ENCODE peak calls at places on chromosome 7, in nine cellular contexts. One of them, this sample, is unnamed.

GRCh38 chr7:43033369-43033768 is 79.1 kb upstream of the HECW1 start:
- DNase-seq in Kasumi-1: no peak
- DNase-seq in sigmoid colon: no peak
- DNase-seq in RPMI8226: no peak
- DNase-seq in neural crest cell: no peak
- DNase-seq in spleen: no peak
- DNase-seq in naive thymus-derived CD8-positive, alpha-beta T cell: no peak
- DNase-seq in activated T-helper 1 cell treated with anti-CD3 and anti-CD28 coated beads, Interleukin-12 subunit alpha, Interleukin-12 subunit beta, Interleukin-2, Interleukin-4 antibody, amounts not matched to agents 30 ng/mL and 10 ng/mL and 1 ng/mL, durations not matched to agents 14 hours and 24 hours and 36 hours: no peak
- DNase-seq in colonic mucosa: no peak
- DNase-seq in this sample: no peak

GRCh38 chr7:30433082-30433481 is 45.5 kb downstream of the NOD1 start:
- DNase-seq in sigmoid colon: peak
- DNase-seq in colonic mucosa: peak
- DNase-seq in activated T-helper 1 cell treated with anti-CD3 and anti-CD28 coated beads, Interleukin-12 subunit alpha, Interleukin-12 subunit beta, Interleukin-2, Interleukin-4 antibody, amounts not matched to agents 30 ng/mL and 10 ng/mL and 1 ng/mL, durations not matched to agents 14 hours and 24 hours and 36 hours: no peak
- DNase-seq in naive thymus-derived CD8-positive, alpha-beta T cell: no peak
- DNase-seq in neural crest cell: no peak
- DNase-seq in RPMI8226: peak
- DNase-seq in Kasumi-1: peak
- DNase-seq in spleen: no peak
- DNase-seq in this sample: no peak

GRCh38 chr7:82755705-82756551 is 312.4 kb upstream of the CACNA2D1 start:
- DNase-seq in colonic mucosa: no peak
- DNase-seq in spleen: no peak
- DNase-seq in neural crest cell: no peak
- DNase-seq in Kasumi-1: no peak
- DNase-seq in RPMI8226: no peak
- DNase-seq in sigmoid colon: no peak
- DNase-seq in activated T-helper 1 cell treated with anti-CD3 and anti-CD28 coated beads, Interleukin-12 subunit alpha, Interleukin-12 subunit beta, Interleukin-2, Interleukin-4 antibody, amounts not matched to agents 30 ng/mL and 10 ng/mL and 1 ng/mL, durations not matched to agents 14 hours and 24 hours and 36 hours: no peak
- DNase-seq in naive thymus-derived CD8-positive, alpha-beta T cell: no peak
- DNase-seq in this sample: no peak

GRCh38 chr7:73429218-73429617 is 4.4 kb upstream of the FZD9 start:
- DNase-seq in naive thymus-derived CD8-positive, alpha-beta T cell: no peak
- DNase-seq in RPMI8226: no peak
- DNase-seq in Kasumi-1: no peak
- DNase-seq in spleen: peak
- DNase-seq in sigmoid colon: no peak
- DNase-seq in neural crest cell: peak
- DNase-seq in activated T-helper 1 cell treated with anti-CD3 and anti-CD28 coated beads, Interleukin-12 subunit alpha, Interleukin-12 subunit beta, Interleukin-2, Interleukin-4 antibody, amounts not matched to agents 30 ng/mL and 10 ng/mL and 1 ng/mL, durations not matched to agents 14 hours and 24 hours and 36 hours: no peak
- DNase-seq in colonic mucosa: no peak
- DNase-seq in this sample: no peak

GRCh38 chr7:78649976-78650375 is 803.5 kb downstream of the MAGI2 start:
- DNase-seq in neural crest cell: no peak
- DNase-seq in spleen: no peak
- DNase-seq in activated T-helper 1 cell treated with anti-CD3 and anti-CD28 coated beads, Interleukin-12 subunit alpha, Interleukin-12 subunit beta, Interleukin-2, Interleukin-4 antibody, amounts not matched to agents 30 ng/mL and 10 ng/mL and 1 ng/mL, durations not matched to agents 14 hours and 24 hours and 36 hours: no peak
- DNase-seq in RPMI8226: no peak
- DNase-seq in sigmoid colon: no peak
- DNase-seq in colonic mucosa: no peak
- DNase-seq in Kasumi-1: no peak
- DNase-seq in naive thymus-derived CD8-positive, alpha-beta T cell: no peak
- DNase-seq in this sample: no peak

GRCh38 chr7:92777993-92778392 is 58.4 kb downstream of the CDK6 start:
- DNase-seq in sigmoid colon: no peak
- DNase-seq in naive thymus-derived CD8-positive, alpha-beta T cell: no peak
- DNase-seq in activated T-helper 1 cell treated with anti-CD3 and anti-CD28 coated beads, Interleukin-12 subunit alpha, Interleukin-12 subunit beta, Interleukin-2, Interleukin-4 antibody, amounts not matched to agents 30 ng/mL and 10 ng/mL and 1 ng/mL, durations not matched to agents 14 hours and 24 hours and 36 hours: no peak
- DNase-seq in Kasumi-1: no peak
- DNase-seq in RPMI8226: no peak
- DNase-seq in spleen: no peak
- DNase-seq in neural crest cell: no peak
- DNase-seq in colonic mucosa: no peak
- DNase-seq in this sample: no peak

GRCh38 chr7:42170724-42171123 is 66.3 kb downstream of the GLI3 start:
- DNase-seq in sigmoid colon: no peak
- DNase-seq in naive thymus-derived CD8-positive, alpha-beta T cell: no peak
- DNase-seq in neural crest cell: no peak
- DNase-seq in colonic mucosa: no peak
- DNase-seq in activated T-helper 1 cell treated with anti-CD3 and anti-CD28 coated beads, Interleukin-12 subunit alpha, Interleukin-12 subunit beta, Interleukin-2, Interleukin-4 antibody, amounts not matched to agents 30 ng/mL and 10 ng/mL and 1 ng/mL, durations not matched to agents 14 hours and 24 hours and 36 hours: no peak
- DNase-seq in Kasumi-1: no peak
- DNase-seq in RPMI8226: no peak
- DNase-seq in spleen: no peak
- DNase-seq in this sample: no peak

GRCh38 chr7:27145167-27145883 is 1.8 kb upstream of the HOXA5 start:
- DNase-seq in neural crest cell: no peak
- DNase-seq in naive thymus-derived CD8-positive, alpha-beta T cell: no peak
- DNase-seq in spleen: peak
- DNase-seq in activated T-helper 1 cell treated with anti-CD3 and anti-CD28 coated beads, Interleukin-12 subunit alpha, Interleukin-12 subunit beta, Interleukin-2, Interleukin-4 antibody, amounts not matched to agents 30 ng/mL and 10 ng/mL and 1 ng/mL, durations not matched to agents 14 hours and 24 hours and 36 hours: no peak
- DNase-seq in colonic mucosa: peak
- DNase-seq in Kasumi-1: no peak
- DNase-seq in sigmoid colon: peak
- DNase-seq in RPMI8226: no peak
- DNase-seq in this sample: no peak

GRCh38 chr7:43077732-43078391 is 34.6 kb upstream of the HECW1 start:
- DNase-seq in neural crest cell: no peak
- DNase-seq in sigmoid colon: no peak
- DNase-seq in colonic mucosa: no peak
- DNase-seq in RPMI8226: no peak
- DNase-seq in activated T-helper 1 cell treated with anti-CD3 and anti-CD28 coated beads, Interleukin-12 subunit alpha, Interleukin-12 subunit beta, Interleukin-2, Interleukin-4 antibody, amounts not matched to agents 30 ng/mL and 10 ng/mL and 1 ng/mL, durations not matched to agents 14 hours and 24 hours and 36 hours: no peak
- DNase-seq in spleen: peak
- DNase-seq in naive thymus-derived CD8-positive, alpha-beta T cell: no peak
- DNase-seq in Kasumi-1: no peak
- DNase-seq in this sample: no peak

GRCh38 chr7:130844811-130845580 is 111.0 kb upstream of the KLF14 start:
- DNase-seq in colonic mucosa: no peak
- DNase-seq in neural crest cell: no peak
- DNase-seq in RPMI8226: no peak
- DNase-seq in naive thymus-derived CD8-positive, alpha-beta T cell: no peak
- DNase-seq in Kasumi-1: no peak
- DNase-seq in sigmoid colon: no peak
- DNase-seq in activated T-helper 1 cell treated with anti-CD3 and anti-CD28 coated beads, Interleukin-12 subunit alpha, Interleukin-12 subunit beta, Interleukin-2, Interleukin-4 antibody, amounts not matched to agents 30 ng/mL and 10 ng/mL and 1 ng/mL, durations not matched to agents 14 hours and 24 hours and 36 hours: no peak
- DNase-seq in spleen: no peak
- DNase-seq in this sample: no peak

GRCh38 chr7:36870625-36871354 is 146.5 kb upstream of the AOAH start:
- DNase-seq in colonic mucosa: no peak
- DNase-seq in naive thymus-derived CD8-positive, alpha-beta T cell: no peak
- DNase-seq in spleen: no peak
- DNase-seq in RPMI8226: no peak
- DNase-seq in neural crest cell: no peak
- DNase-seq in activated T-helper 1 cell treated with anti-CD3 and anti-CD28 coated beads, Interleukin-12 subunit alpha, Interleukin-12 subunit beta, Interleukin-2, Interleukin-4 antibody, amounts not matched to agents 30 ng/mL and 10 ng/mL and 1 ng/mL, durations not matched to agents 14 hours and 24 hours and 36 hours: no peak
- DNase-seq in sigmoid colon: no peak
- DNase-seq in Kasumi-1: no peak
- DNase-seq in this sample: no peak

GRCh38 chr7:66974986-66975590 is 20.3 kb downstream of the SBDS start:
- DNase-seq in activated T-helper 1 cell treated with anti-CD3 and anti-CD28 coated beads, Interleukin-12 subunit alpha, Interleukin-12 subunit beta, Interleukin-2, Interleukin-4 antibody, amounts not matched to agents 30 ng/mL and 10 ng/mL and 1 ng/mL, durations not matched to agents 14 hours and 24 hours and 36 hours: no peak
- DNase-seq in sigmoid colon: peak
- DNase-seq in RPMI8226: no peak
- DNase-seq in neural crest cell: no peak
- DNase-seq in colonic mucosa: no peak
- DNase-seq in Kasumi-1: no peak
- DNase-seq in naive thymus-derived CD8-positive, alpha-beta T cell: no peak
- DNase-seq in spleen: peak
- DNase-seq in this sample: no peak

GRCh38 chr7:21327422-21328191 is 100.3 kb upstream of the SP4 start:
- DNase-seq in Kasumi-1: no peak
- DNase-seq in naive thymus-derived CD8-positive, alpha-beta T cell: no peak
- DNase-seq in spleen: no peak
- DNase-seq in colonic mucosa: no peak
- DNase-seq in activated T-helper 1 cell treated with anti-CD3 and anti-CD28 coated beads, Interleukin-12 subunit alpha, Interleukin-12 subunit beta, Interleukin-2, Interleukin-4 antibody, amounts not matched to agents 30 ng/mL and 10 ng/mL and 1 ng/mL, durations not matched to agents 14 hours and 24 hours and 36 hours: no peak
- DNase-seq in neural crest cell: no peak
- DNase-seq in sigmoid colon: no peak
- DNase-seq in RPMI8226: no peak
- DNase-seq in this sample: no peak

GRCh38 chr7:4682621-4683042 is 537 bp downstream of the FOXK1 start:
- DNase-seq in activated T-helper 1 cell treated with anti-CD3 and anti-CD28 coated beads, Interleukin-12 subunit alpha, Interleukin-12 subunit beta, Interleukin-2, Interleukin-4 antibody, amounts not matched to agents 30 ng/mL and 10 ng/mL and 1 ng/mL, durations not matched to agents 14 hours and 24 hours and 36 hours: peak
- DNase-seq in sigmoid colon: peak
- DNase-seq in Kasumi-1: no peak
- DNase-seq in naive thymus-derived CD8-positive, alpha-beta T cell: peak
- DNase-seq in spleen: peak
- DNase-seq in RPMI8226: peak
- DNase-seq in colonic mucosa: peak
- DNase-seq in neural crest cell: no peak
- DNase-seq in this sample: peak

GRCh38 chr7:51242007-51242691 is 74.5 kb downstream of the COBL start:
- DNase-seq in neural crest cell: no peak
- DNase-seq in colonic mucosa: no peak
- DNase-seq in activated T-helper 1 cell treated with anti-CD3 and anti-CD28 coated beads, Interleukin-12 subunit alpha, Interleukin-12 subunit beta, Interleukin-2, Interleukin-4 antibody, amounts not matched to agents 30 ng/mL and 10 ng/mL and 1 ng/mL, durations not matched to agents 14 hours and 24 hours and 36 hours: no peak
- DNase-seq in sigmoid colon: no peak
- DNase-seq in RPMI8226: no peak
- DNase-seq in Kasumi-1: no peak
- DNase-seq in naive thymus-derived CD8-positive, alpha-beta T cell: no peak
- DNase-seq in spleen: no peak
- DNase-seq in this sample: no peak

GRCh38 chr7:134710511-134710853 is 63.8 kb downstream of the BPGM start:
- DNase-seq in naive thymus-derived CD8-positive, alpha-beta T cell: no peak
- DNase-seq in Kasumi-1: no peak
- DNase-seq in spleen: no peak
- DNase-seq in RPMI8226: no peak
- DNase-seq in colonic mucosa: no peak
- DNase-seq in activated T-helper 1 cell treated with anti-CD3 and anti-CD28 coated beads, Interleukin-12 subunit alpha, Interleukin-12 subunit beta, Interleukin-2, Interleukin-4 antibody, amounts not matched to agents 30 ng/mL and 10 ng/mL and 1 ng/mL, durations not matched to agents 14 hours and 24 hours and 36 hours: no peak
- DNase-seq in neural crest cell: no peak
- DNase-seq in sigmoid colon: no peak
- DNase-seq in this sample: no peak

GRCh38 chr7:80145780-80146422 is 11.3 kb downstream of the GNAI1 start:
- DNase-seq in RPMI8226: no peak
- DNase-seq in neural crest cell: no peak
- DNase-seq in activated T-helper 1 cell treated with anti-CD3 and anti-CD28 coated beads, Interleukin-12 subunit alpha, Interleukin-12 subunit beta, Interleukin-2, Interleukin-4 antibody, amounts not matched to agents 30 ng/mL and 10 ng/mL and 1 ng/mL, durations not matched to agents 14 hours and 24 hours and 36 hours: no peak
- DNase-seq in spleen: no peak
- DNase-seq in naive thymus-derived CD8-positive, alpha-beta T cell: no peak
- DNase-seq in colonic mucosa: no peak
- DNase-seq in sigmoid colon: no peak
- DNase-seq in Kasumi-1: no peak
- DNase-seq in this sample: no peak

GRCh38 chr7:7565746-7566650 is 686 bp upstream of the MIOS start:
- DNase-seq in RPMI8226: no peak
- DNase-seq in sigmoid colon: no peak
- DNase-seq in Kasumi-1: no peak
- DNase-seq in spleen: peak
- DNase-seq in colonic mucosa: peak
- DNase-seq in activated T-helper 1 cell treated with anti-CD3 and anti-CD28 coated beads, Interleukin-12 subunit alpha, Interleukin-12 subunit beta, Interleukin-2, Interleukin-4 antibody, amounts not matched to agents 30 ng/mL and 10 ng/mL and 1 ng/mL, durations not matched to agents 14 hours and 24 hours and 36 hours: no peak
- DNase-seq in naive thymus-derived CD8-positive, alpha-beta T cell: no peak
- DNase-seq in neural crest cell: no peak
- DNase-seq in this sample: no peak

GRCh38 chr7:108079291-108080057 is 50.7 kb downstream of the LAMB4 start:
- DNase-seq in activated T-helper 1 cell treated with anti-CD3 and anti-CD28 coated beads, Interleukin-12 subunit alpha, Interleukin-12 subunit beta, Interleukin-2, Interleukin-4 antibody, amounts not matched to agents 30 ng/mL and 10 ng/mL and 1 ng/mL, durations not matched to agents 14 hours and 24 hours and 36 hours: no peak
- DNase-seq in sigmoid colon: peak
- DNase-seq in RPMI8226: no peak
- DNase-seq in neural crest cell: no peak
- DNase-seq in Kasumi-1: no peak
- DNase-seq in naive thymus-derived CD8-positive, alpha-beta T cell: no peak
- DNase-seq in spleen: no peak
- DNase-seq in colonic mucosa: no peak
- DNase-seq in this sample: no peak

GRCh38 chr7:78427209-78427608 is 628.6 kb downstream of the PHTF2 start:
- DNase-seq in neural crest cell: no peak
- DNase-seq in spleen: no peak
- DNase-seq in activated T-helper 1 cell treated with anti-CD3 and anti-CD28 coated beads, Interleukin-12 subunit alpha, Interleukin-12 subunit beta, Interleukin-2, Interleukin-4 antibody, amounts not matched to agents 30 ng/mL and 10 ng/mL and 1 ng/mL, durations not matched to agents 14 hours and 24 hours and 36 hours: no peak
- DNase-seq in naive thymus-derived CD8-positive, alpha-beta T cell: no peak
- DNase-seq in colonic mucosa: no peak
- DNase-seq in sigmoid colon: no peak
- DNase-seq in Kasumi-1: no peak
- DNase-seq in RPMI8226: no peak
- DNase-seq in this sample: no peak

GRCh38 chr7:113015038-113015645 is 71.5 kb downstream of the GPR85 start:
- DNase-seq in neural crest cell: no peak
- DNase-seq in activated T-helper 1 cell treated with anti-CD3 and anti-CD28 coated beads, Interleukin-12 subunit alpha, Interleukin-12 subunit beta, Interleukin-2, Interleukin-4 antibody, amounts not matched to agents 30 ng/mL and 10 ng/mL and 1 ng/mL, durations not matched to agents 14 hours and 24 hours and 36 hours: no peak
- DNase-seq in Kasumi-1: peak
- DNase-seq in colonic mucosa: no peak
- DNase-seq in naive thymus-derived CD8-positive, alpha-beta T cell: no peak
- DNase-seq in spleen: no peak
- DNase-seq in RPMI8226: peak
- DNase-seq in sigmoid colon: no peak
- DNase-seq in this sample: no peak

GRCh38 chr7:145082366-145083240 is 246.8 kb upstream of the TPK1 start:
- DNase-seq in activated T-helper 1 cell treated with anti-CD3 and anti-CD28 coated beads, Interleukin-12 subunit alpha, Interleukin-12 subunit beta, Interleukin-2, Interleukin-4 antibody, amounts not matched to agents 30 ng/mL and 10 ng/mL and 1 ng/mL, durations not matched to agents 14 hours and 24 hours and 36 hours: no peak
- DNase-seq in spleen: no peak
- DNase-seq in neural crest cell: no peak
- DNase-seq in naive thymus-derived CD8-positive, alpha-beta T cell: no peak
- DNase-seq in colonic mucosa: no peak
- DNase-seq in RPMI8226: peak
- DNase-seq in sigmoid colon: no peak
- DNase-seq in Kasumi-1: no peak
- DNase-seq in this sample: no peak

GRCh38 chr7:102064361-102065025 is 222.2 kb upstream of the SH2B2 start:
- DNase-seq in RPMI8226: no peak
- DNase-seq in neural crest cell: no peak
- DNase-seq in colonic mucosa: no peak
- DNase-seq in Kasumi-1: peak
- DNase-seq in activated T-helper 1 cell treated with anti-CD3 and anti-CD28 coated beads, Interleukin-12 subunit alpha, Interleukin-12 subunit beta, Interleukin-2, Interleukin-4 antibody, amounts not matched to agents 30 ng/mL and 10 ng/mL and 1 ng/mL, durations not matched to agents 14 hours and 24 hours and 36 hours: no peak
- DNase-seq in naive thymus-derived CD8-positive, alpha-beta T cell: no peak
- DNase-seq in sigmoid colon: peak
- DNase-seq in spleen: peak
- DNase-seq in this sample: no peak

GRCh38 chr7:5607958-5608656 is 173.4 kb downstream of the RNF216 start:
- DNase-seq in spleen: no peak
- DNase-seq in naive thymus-derived CD8-positive, alpha-beta T cell: no peak
- DNase-seq in RPMI8226: no peak
- DNase-seq in neural crest cell: no peak
- DNase-seq in Kasumi-1: no peak
- DNase-seq in sigmoid colon: no peak
- DNase-seq in activated T-helper 1 cell treated with anti-CD3 and anti-CD28 coated beads, Interleukin-12 subunit alpha, Interleukin-12 subunit beta, Interleukin-2, Interleukin-4 antibody, amounts not matched to agents 30 ng/mL and 10 ng/mL and 1 ng/mL, durations not matched to agents 14 hours and 24 hours and 36 hours: no peak
- DNase-seq in colonic mucosa: no peak
- DNase-seq in this sample: no peak

GRCh38 chr7:37982423-37982822 is 62.0 kb downstream of the EPDR1 start:
- DNase-seq in spleen: no peak
- DNase-seq in neural crest cell: no peak
- DNase-seq in RPMI8226: no peak
- DNase-seq in Kasumi-1: no peak
- DNase-seq in activated T-helper 1 cell treated with anti-CD3 and anti-CD28 coated beads, Interleukin-12 subunit alpha, Interleukin-12 subunit beta, Interleukin-2, Interleukin-4 antibody, amounts not matched to agents 30 ng/mL and 10 ng/mL and 1 ng/mL, durations not matched to agents 14 hours and 24 hours and 36 hours: no peak
- DNase-seq in colonic mucosa: no peak
- DNase-seq in sigmoid colon: no peak
- DNase-seq in naive thymus-derived CD8-positive, alpha-beta T cell: no peak
- DNase-seq in this sample: no peak

GRCh38 chr7:26147030-26147429 is 5.0 kb upstream of the NFE2L3 start:
- DNase-seq in RPMI8226: no peak
- DNase-seq in activated T-helper 1 cell treated with anti-CD3 and anti-CD28 coated beads, Interleukin-12 subunit alpha, Interleukin-12 subunit beta, Interleukin-2, Interleukin-4 antibody, amounts not matched to agents 30 ng/mL and 10 ng/mL and 1 ng/mL, durations not matched to agents 14 hours and 24 hours and 36 hours: no peak
- DNase-seq in colonic mucosa: no peak
- DNase-seq in Kasumi-1: no peak
- DNase-seq in spleen: no peak
- DNase-seq in neural crest cell: no peak
- DNase-seq in naive thymus-derived CD8-positive, alpha-beta T cell: no peak
- DNase-seq in sigmoid colon: no peak
- DNase-seq in this sample: no peak

GRCh38 chr7:31858051-31858450 is 171.0 kb downstream of the PPP1R17 start:
- DNase-seq in activated T-helper 1 cell treated with anti-CD3 and anti-CD28 coated beads, Interleukin-12 subunit alpha, Interleukin-12 subunit beta, Interleukin-2, Interleukin-4 antibody, amounts not matched to agents 30 ng/mL and 10 ng/mL and 1 ng/mL, durations not matched to agents 14 hours and 24 hours and 36 hours: no peak
- DNase-seq in RPMI8226: no peak
- DNase-seq in Kasumi-1: no peak
- DNase-seq in colonic mucosa: no peak
- DNase-seq in spleen: no peak
- DNase-seq in naive thymus-derived CD8-positive, alpha-beta T cell: no peak
- DNase-seq in neural crest cell: no peak
- DNase-seq in sigmoid colon: no peak
- DNase-seq in this sample: no peak

GRCh38 chr7:101494602-101495329 is 132.1 kb downstream of the COL26A1 start:
- DNase-seq in Kasumi-1: no peak
- DNase-seq in spleen: no peak
- DNase-seq in activated T-helper 1 cell treated with anti-CD3 and anti-CD28 coated beads, Interleukin-12 subunit alpha, Interleukin-12 subunit beta, Interleukin-2, Interleukin-4 antibody, amounts not matched to agents 30 ng/mL and 10 ng/mL and 1 ng/mL, durations not matched to agents 14 hours and 24 hours and 36 hours: no peak
- DNase-seq in neural crest cell: no peak
- DNase-seq in sigmoid colon: no peak
- DNase-seq in colonic mucosa: no peak
- DNase-seq in RPMI8226: no peak
- DNase-seq in naive thymus-derived CD8-positive, alpha-beta T cell: no peak
- DNase-seq in this sample: no peak

GRCh38 chr7:157271991-157272324 is 64.8 kb upstream of the DNAJB6 start:
- DNase-seq in colonic mucosa: no peak
- DNase-seq in spleen: peak
- DNase-seq in naive thymus-derived CD8-positive, alpha-beta T cell: no peak
- DNase-seq in sigmoid colon: peak
- DNase-seq in activated T-helper 1 cell treated with anti-CD3 and anti-CD28 coated beads, Interleukin-12 subunit alpha, Interleukin-12 subunit beta, Interleukin-2, Interleukin-4 antibody, amounts not matched to agents 30 ng/mL and 10 ng/mL and 1 ng/mL, durations not matched to agents 14 hours and 24 hours and 36 hours: no peak
- DNase-seq in Kasumi-1: no peak
- DNase-seq in neural crest cell: no peak
- DNase-seq in RPMI8226: no peak
- DNase-seq in this sample: no peak

GRCh38 chr7:156192921-156193320 is 380.7 kb upstream of the SHH start:
- DNase-seq in RPMI8226: no peak
- DNase-seq in neural crest cell: no peak
- DNase-seq in Kasumi-1: no peak
- DNase-seq in spleen: no peak
- DNase-seq in colonic mucosa: no peak
- DNase-seq in sigmoid colon: no peak
- DNase-seq in naive thymus-derived CD8-positive, alpha-beta T cell: no peak
- DNase-seq in activated T-helper 1 cell treated with anti-CD3 and anti-CD28 coated beads, Interleukin-12 subunit alpha, Interleukin-12 subunit beta, Interleukin-2, Interleukin-4 antibody, amounts not matched to agents 30 ng/mL and 10 ng/mL and 1 ng/mL, durations not matched to agents 14 hours and 24 hours and 36 hours: no peak
- DNase-seq in this sample: no peak

This sample was measured in CD4-positive, alpha-beta T cell.